ENCODE peak calls at places on chromosomes 2 and 18, in six cellular contexts. One of them, this sample, is unnamed.

GRCh38 chr2:133581027-133581760 is 12.9 kb upstream of the NCKAP5 start:
- DNase-seq in activated B cell treated with CpG ODN at 0.5 μM for 24 hours: no peak
- DNase-seq in stimulated activated CD4-positive, alpha-beta T cell treated with anti-CD3 and anti-CD28 coated beads, TNF-alpha, amount 100 ng/mL, for 4 hours: no peak
- DNase-seq in A172: no peak
- DNase-seq in GM13977: no peak
- DNase-seq in NCI-H2107: no peak
- DNase-seq in this sample: no peak

GRCh38 chr18:59848002-59848401 is 51.8 kb upstream of the PMAIP1 start:
- DNase-seq in stimulated activated CD4-positive, alpha-beta T cell treated with anti-CD3 and anti-CD28 coated beads, TNF-alpha, amount 100 ng/mL, for 4 hours: no peak
- DNase-seq in GM13977: peak
- DNase-seq in NCI-H2107: peak
- DNase-seq in A172: no peak
- DNase-seq in activated B cell treated with CpG ODN at 0.5 μM for 24 hours: no peak
- DNase-seq in this sample: peak

GRCh38 chr2:173669271-173669853 is 295.8 kb downstream of the SP3 start:
- DNase-seq in A172: no peak
- DNase-seq in activated B cell treated with CpG ODN at 0.5 μM for 24 hours: no peak
- DNase-seq in stimulated activated CD4-positive, alpha-beta T cell treated with anti-CD3 and anti-CD28 coated beads, TNF-alpha, amount 100 ng/mL, for 4 hours: no peak
- DNase-seq in GM13977: no peak
- DNase-seq in NCI-H2107: no peak
- DNase-seq in this sample: no peak

GRCh38 chr2:231924889-231925275 is 1.3 kb downstream of the NPPC start:
- DNase-seq in GM13977: no peak
- DNase-seq in stimulated activated CD4-positive, alpha-beta T cell treated with anti-CD3 and anti-CD28 coated beads, TNF-alpha, amount 100 ng/mL, for 4 hours: no peak
- DNase-seq in activated B cell treated with CpG ODN at 0.5 μM for 24 hours: no peak
- DNase-seq in NCI-H2107: no peak
- DNase-seq in A172: no peak
- DNase-seq in this sample: no peak

GRCh38 chr2:7835693-7836680 is 845.9 kb upstream of the ID2 start:
- DNase-seq in activated B cell treated with CpG ODN at 0.5 μM for 24 hours: no peak
- DNase-seq in A172: no peak
- DNase-seq in GM13977: peak
- DNase-seq in NCI-H2107: peak
- DNase-seq in stimulated activated CD4-positive, alpha-beta T cell treated with anti-CD3 and anti-CD28 coated beads, TNF-alpha, amount 100 ng/mL, for 4 hours: no peak
- DNase-seq in this sample: peak

GRCh38 chr2:45067859-45068642 is 58.8 kb upstream of the SIX2 start:
- DNase-seq in A172: no peak
- DNase-seq in stimulated activated CD4-positive, alpha-beta T cell treated with anti-CD3 and anti-CD28 coated beads, TNF-alpha, amount 100 ng/mL, for 4 hours: no peak
- DNase-seq in activated B cell treated with CpG ODN at 0.5 μM for 24 hours: no peak
- DNase-seq in GM13977: no peak
- DNase-seq in NCI-H2107: peak
- DNase-seq in this sample: no peak

GRCh38 chr2:2229898-2230817 is 100.9 kb downstream of the MYT1L start:
- DNase-seq in GM13977: no peak
- DNase-seq in stimulated activated CD4-positive, alpha-beta T cell treated with anti-CD3 and anti-CD28 coated beads, TNF-alpha, amount 100 ng/mL, for 4 hours: no peak
- DNase-seq in NCI-H2107: peak
- DNase-seq in activated B cell treated with CpG ODN at 0.5 μM for 24 hours: no peak
- DNase-seq in A172: peak
- DNase-seq in this sample: no peak

GRCh38 chr2:98269830-98270229 is 76.4 kb upstream of the CNGA3 start:
- DNase-seq in GM13977: no peak
- DNase-seq in stimulated activated CD4-positive, alpha-beta T cell treated with anti-CD3 and anti-CD28 coated beads, TNF-alpha, amount 100 ng/mL, for 4 hours: no peak
- DNase-seq in NCI-H2107: no peak
- DNase-seq in activated B cell treated with CpG ODN at 0.5 μM for 24 hours: no peak
- DNase-seq in A172: no peak
- DNase-seq in this sample: no peak

GRCh38 chr18:63881851-63882250 is 5.7 kb upstream of the SERPINB2 start:
- DNase-seq in A172: peak
- DNase-seq in activated B cell treated with CpG ODN at 0.5 μM for 24 hours: no peak
- DNase-seq in NCI-H2107: no peak
- DNase-seq in GM13977: no peak
- DNase-seq in stimulated activated CD4-positive, alpha-beta T cell treated with anti-CD3 and anti-CD28 coated beads, TNF-alpha, amount 100 ng/mL, for 4 hours: no peak
- DNase-seq in this sample: no peak

GRCh38 chr2:38486213-38487026 is 109.3 kb upstream of the ATL2 start:
- DNase-seq in NCI-H2107: no peak
- DNase-seq in A172: no peak
- DNase-seq in stimulated activated CD4-positive, alpha-beta T cell treated with anti-CD3 and anti-CD28 coated beads, TNF-alpha, amount 100 ng/mL, for 4 hours: no peak
- DNase-seq in GM13977: no peak
- DNase-seq in activated B cell treated with CpG ODN at 0.5 μM for 24 hours: no peak
- DNase-seq in this sample: no peak

GRCh38 chr2:185919155-185919554 is 180.6 kb downstream of the FSIP2 start:
- DNase-seq in NCI-H2107: no peak
- DNase-seq in GM13977: no peak
- DNase-seq in stimulated activated CD4-positive, alpha-beta T cell treated with anti-CD3 and anti-CD28 coated beads, TNF-alpha, amount 100 ng/mL, for 4 hours: no peak
- DNase-seq in activated B cell treated with CpG ODN at 0.5 μM for 24 hours: no peak
- DNase-seq in A172: peak
- DNase-seq in this sample: no peak

GRCh38 chr2:205903549-205904129 is 182.3 kb downstream of the INO80D start:
- DNase-seq in A172: no peak
- DNase-seq in NCI-H2107: no peak
- DNase-seq in activated B cell treated with CpG ODN at 0.5 μM for 24 hours: no peak
- DNase-seq in GM13977: peak
- DNase-seq in stimulated activated CD4-positive, alpha-beta T cell treated with anti-CD3 and anti-CD28 coated beads, TNF-alpha, amount 100 ng/mL, for 4 hours: no peak
- DNase-seq in this sample: no peak

GRCh38 chr2:60366178-60366577 is 187.3 kb downstream of the BCL11A start:
- DNase-seq in GM13977: no peak
- DNase-seq in A172: no peak
- DNase-seq in NCI-H2107: no peak
- DNase-seq in stimulated activated CD4-positive, alpha-beta T cell treated with anti-CD3 and anti-CD28 coated beads, TNF-alpha, amount 100 ng/mL, for 4 hours: no peak
- DNase-seq in activated B cell treated with CpG ODN at 0.5 μM for 24 hours: no peak
- DNase-seq in this sample: peak

GRCh38 chr2:175844169-175844568 is 157.9 kb downstream of the LNPK start:
- DNase-seq in A172: peak
- DNase-seq in GM13977: no peak
- DNase-seq in activated B cell treated with CpG ODN at 0.5 μM for 24 hours: no peak
- DNase-seq in stimulated activated CD4-positive, alpha-beta T cell treated with anti-CD3 and anti-CD28 coated beads, TNF-alpha, amount 100 ng/mL, for 4 hours: no peak
- DNase-seq in NCI-H2107: no peak
- DNase-seq in this sample: no peak

GRCh38 chr2:8993902-8994278 is 9.6 kb downstream of the MBOAT2 start:
- DNase-seq in NCI-H2107: no peak
- DNase-seq in GM13977: no peak
- DNase-seq in stimulated activated CD4-positive, alpha-beta T cell treated with anti-CD3 and anti-CD28 coated beads, TNF-alpha, amount 100 ng/mL, for 4 hours: no peak
- DNase-seq in activated B cell treated with CpG ODN at 0.5 μM for 24 hours: no peak
- DNase-seq in A172: no peak
- DNase-seq in this sample: no peak

GRCh38 chr2:460861-461260 is 173.0 kb upstream of the ALKAL2 start:
- DNase-seq in A172: peak
- DNase-seq in stimulated activated CD4-positive, alpha-beta T cell treated with anti-CD3 and anti-CD28 coated beads, TNF-alpha, amount 100 ng/mL, for 4 hours: no peak
- DNase-seq in NCI-H2107: no peak
- DNase-seq in GM13977: peak
- DNase-seq in activated B cell treated with CpG ODN at 0.5 μM for 24 hours: no peak
- DNase-seq in this sample: no peak

GRCh38 chr2:127037456-127037855 is 69.5 kb downstream of the BIN1 start:
- DNase-seq in A172: no peak
- DNase-seq in GM13977: no peak
- DNase-seq in stimulated activated CD4-positive, alpha-beta T cell treated with anti-CD3 and anti-CD28 coated beads, TNF-alpha, amount 100 ng/mL, for 4 hours: no peak
- DNase-seq in activated B cell treated with CpG ODN at 0.5 μM for 24 hours: no peak
- DNase-seq in NCI-H2107: no peak
- DNase-seq in this sample: no peak

GRCh38 chr2:208015475-208015874 is 9.9 kb downstream of the PLEKHM3 start:
- DNase-seq in A172: no peak
- DNase-seq in GM13977: no peak
- DNase-seq in stimulated activated CD4-positive, alpha-beta T cell treated with anti-CD3 and anti-CD28 coated beads, TNF-alpha, amount 100 ng/mL, for 4 hours: no peak
- DNase-seq in NCI-H2107: no peak
- DNase-seq in activated B cell treated with CpG ODN at 0.5 μM for 24 hours: no peak
- DNase-seq in this sample: no peak

GRCh38 chr2:25215948-25216679 is 47.7 kb upstream of the POMC start:
- DNase-seq in A172: no peak
- DNase-seq in NCI-H2107: no peak
- DNase-seq in GM13977: peak
- DNase-seq in activated B cell treated with CpG ODN at 0.5 μM for 24 hours: peak
- DNase-seq in stimulated activated CD4-positive, alpha-beta T cell treated with anti-CD3 and anti-CD28 coated beads, TNF-alpha, amount 100 ng/mL, for 4 hours: peak
- DNase-seq in this sample: peak

GRCh38 chr2:208300847-208301618 is 35.0 kb downstream of the PIKFYVE start:
- DNase-seq in stimulated activated CD4-positive, alpha-beta T cell treated with anti-CD3 and anti-CD28 coated beads, TNF-alpha, amount 100 ng/mL, for 4 hours: no peak
- DNase-seq in GM13977: no peak
- DNase-seq in NCI-H2107: no peak
- DNase-seq in activated B cell treated with CpG ODN at 0.5 μM for 24 hours: no peak
- DNase-seq in A172: no peak
- DNase-seq in this sample: no peak

GRCh38 chr2:71788601-71789240 is 335.4 kb downstream of the DYSF start:
- DNase-seq in GM13977: no peak
- DNase-seq in A172: no peak
- DNase-seq in stimulated activated CD4-positive, alpha-beta T cell treated with anti-CD3 and anti-CD28 coated beads, TNF-alpha, amount 100 ng/mL, for 4 hours: no peak
- DNase-seq in NCI-H2107: no peak
- DNase-seq in activated B cell treated with CpG ODN at 0.5 μM for 24 hours: no peak
- DNase-seq in this sample: no peak

GRCh38 chr2:112118148-112118547 is 20.0 kb upstream of the FBLN7 start:
- DNase-seq in A172: no peak
- DNase-seq in stimulated activated CD4-positive, alpha-beta T cell treated with anti-CD3 and anti-CD28 coated beads, TNF-alpha, amount 100 ng/mL, for 4 hours: no peak
- DNase-seq in NCI-H2107: no peak
- DNase-seq in GM13977: no peak
- DNase-seq in activated B cell treated with CpG ODN at 0.5 μM for 24 hours: no peak
- DNase-seq in this sample: no peak

GRCh38 chr2:201939366-201939985 is 94.2 kb upstream of the FZD7 start:
- DNase-seq in activated B cell treated with CpG ODN at 0.5 μM for 24 hours: no peak
- DNase-seq in NCI-H2107: no peak
- DNase-seq in A172: no peak
- DNase-seq in GM13977: no peak
- DNase-seq in stimulated activated CD4-positive, alpha-beta T cell treated with anti-CD3 and anti-CD28 coated beads, TNF-alpha, amount 100 ng/mL, for 4 hours: no peak
- DNase-seq in this sample: no peak

GRCh38 chr18:42617086-42617725 is 498.3 kb downstream of the RIT2 start:
- DNase-seq in activated B cell treated with CpG ODN at 0.5 μM for 24 hours: no peak
- DNase-seq in stimulated activated CD4-positive, alpha-beta T cell treated with anti-CD3 and anti-CD28 coated beads, TNF-alpha, amount 100 ng/mL, for 4 hours: no peak
- DNase-seq in NCI-H2107: no peak
- DNase-seq in A172: no peak
- DNase-seq in GM13977: no peak
- DNase-seq in this sample: no peak

GRCh38 chr2:77807531-77808215 is 285.5 kb upstream of the LRRTM4 start:
- DNase-seq in GM13977: no peak
- DNase-seq in activated B cell treated with CpG ODN at 0.5 μM for 24 hours: no peak
- DNase-seq in stimulated activated CD4-positive, alpha-beta T cell treated with anti-CD3 and anti-CD28 coated beads, TNF-alpha, amount 100 ng/mL, for 4 hours: no peak
- DNase-seq in NCI-H2107: no peak
- DNase-seq in A172: peak
- DNase-seq in this sample: no peak

GRCh38 chr2:74037379-74037860 is 52.7 kb downstream of the TET3 start:
- DNase-seq in activated B cell treated with CpG ODN at 0.5 μM for 24 hours: no peak
- DNase-seq in NCI-H2107: no peak
- DNase-seq in GM13977: peak
- DNase-seq in A172: no peak
- DNase-seq in stimulated activated CD4-positive, alpha-beta T cell treated with anti-CD3 and anti-CD28 coated beads, TNF-alpha, amount 100 ng/mL, for 4 hours: no peak
- DNase-seq in this sample: peak

GRCh38 chr2:210092791-210093190 is 78.4 kb downstream of the KANSL1L start:
- DNase-seq in stimulated activated CD4-positive, alpha-beta T cell treated with anti-CD3 and anti-CD28 coated beads, TNF-alpha, amount 100 ng/mL, for 4 hours: no peak
- DNase-seq in GM13977: no peak
- DNase-seq in A172: no peak
- DNase-seq in NCI-H2107: no peak
- DNase-seq in activated B cell treated with CpG ODN at 0.5 μM for 24 hours: no peak
- DNase-seq in this sample: no peak

GRCh38 chr2:40346535-40347354 is 105.1 kb downstream of the SLC8A1 start:
- DNase-seq in A172: no peak
- DNase-seq in GM13977: no peak
- DNase-seq in NCI-H2107: no peak
- DNase-seq in activated B cell treated with CpG ODN at 0.5 μM for 24 hours: no peak
- DNase-seq in stimulated activated CD4-positive, alpha-beta T cell treated with anti-CD3 and anti-CD28 coated beads, TNF-alpha, amount 100 ng/mL, for 4 hours: no peak
- DNase-seq in this sample: peak

GRCh38 chr2:235500761-235501662 is 7.2 kb downstream of the AGAP1 start:
- DNase-seq in A172: peak
- DNase-seq in GM13977: no peak
- DNase-seq in NCI-H2107: no peak
- DNase-seq in stimulated activated CD4-positive, alpha-beta T cell treated with anti-CD3 and anti-CD28 coated beads, TNF-alpha, amount 100 ng/mL, for 4 hours: no peak
- DNase-seq in activated B cell treated with CpG ODN at 0.5 μM for 24 hours: no peak
- DNase-seq in this sample: no peak

GRCh38 chr2:112625474-112626114 is 20.1 kb upstream of the SLC20A1 start:
- DNase-seq in GM13977: no peak
- DNase-seq in activated B cell treated with CpG ODN at 0.5 μM for 24 hours: no peak
- DNase-seq in A172: no peak
- DNase-seq in NCI-H2107: no peak
- DNase-seq in stimulated activated CD4-positive, alpha-beta T cell treated with anti-CD3 and anti-CD28 coated beads, TNF-alpha, amount 100 ng/mL, for 4 hours: no peak
- DNase-seq in this sample: no peak

GRCh38 chr2:207133493-207133861 is 32.3 kb downstream of the KLF7 start:
- DNase-seq in activated B cell treated with CpG ODN at 0.5 μM for 24 hours: no peak
- DNase-seq in GM13977: no peak
- DNase-seq in stimulated activated CD4-positive, alpha-beta T cell treated with anti-CD3 and anti-CD28 coated beads, TNF-alpha, amount 100 ng/mL, for 4 hours: no peak
- DNase-seq in NCI-H2107: peak
- DNase-seq in A172: no peak
- DNase-seq in this sample: no peak

GRCh38 chr18:76771132-76771824 is 51.1 kb upstream of the ZNF236 start:
- DNase-seq in stimulated activated CD4-positive, alpha-beta T cell treated with anti-CD3 and anti-CD28 coated beads, TNF-alpha, amount 100 ng/mL, for 4 hours: no peak
- DNase-seq in A172: no peak
- DNase-seq in GM13977: no peak
- DNase-seq in activated B cell treated with CpG ODN at 0.5 μM for 24 hours: no peak
- DNase-seq in NCI-H2107: no peak
- DNase-seq in this sample: no peak

GRCh38 chr18:22705328-22705727 is 227.8 kb upstream of the RBBP8 start:
- DNase-seq in A172: peak
- DNase-seq in GM13977: no peak
- DNase-seq in NCI-H2107: no peak
- DNase-seq in stimulated activated CD4-positive, alpha-beta T cell treated with anti-CD3 and anti-CD28 coated beads, TNF-alpha, amount 100 ng/mL, for 4 hours: no peak
- DNase-seq in activated B cell treated with CpG ODN at 0.5 μM for 24 hours: no peak
- DNase-seq in this sample: no peak

GRCh38 chr2:186130678-186131511 is 355.2 kb upstream of the ZC3H15 start:
- DNase-seq in NCI-H2107: no peak
- DNase-seq in GM13977: no peak
- DNase-seq in activated B cell treated with CpG ODN at 0.5 μM for 24 hours: no peak
- DNase-seq in stimulated activated CD4-positive, alpha-beta T cell treated with anti-CD3 and anti-CD28 coated beads, TNF-alpha, amount 100 ng/mL, for 4 hours: no peak
- DNase-seq in A172: no peak
- DNase-seq in this sample: no peak

GRCh38 chr2:101272045-101272784 is 19.5 kb downstream of the CNOT11 start:
- DNase-seq in stimulated activated CD4-positive, alpha-beta T cell treated with anti-CD3 and anti-CD28 coated beads, TNF-alpha, amount 100 ng/mL, for 4 hours: no peak
- DNase-seq in NCI-H2107: no peak
- DNase-seq in GM13977: peak
- DNase-seq in A172: no peak
- DNase-seq in activated B cell treated with CpG ODN at 0.5 μM for 24 hours: no peak
- DNase-seq in this sample: no peak

GRCh38 chr2:119638891-119639539 is 40.0 kb upstream of the TMEM177 start:
- DNase-seq in GM13977: no peak
- DNase-seq in stimulated activated CD4-positive, alpha-beta T cell treated with anti-CD3 and anti-CD28 coated beads, TNF-alpha, amount 100 ng/mL, for 4 hours: no peak
- DNase-seq in A172: no peak
- DNase-seq in activated B cell treated with CpG ODN at 0.5 μM for 24 hours: no peak
- DNase-seq in NCI-H2107: no peak
- DNase-seq in this sample: no peak

GRCh38 chr2:240873098-240873788 is 4.6 kb downstream of the AGXT start:
- DNase-seq in GM13977: no peak
- DNase-seq in A172: no peak
- DNase-seq in stimulated activated CD4-positive, alpha-beta T cell treated with anti-CD3 and anti-CD28 coated beads, TNF-alpha, amount 100 ng/mL, for 4 hours: no peak
- DNase-seq in NCI-H2107: no peak
- DNase-seq in activated B cell treated with CpG ODN at 0.5 μM for 24 hours: peak
- DNase-seq in this sample: no peak

GRCh38 chr18:57149031-57149430 is 2.1 kb downstream of the BOD1L2 start:
- DNase-seq in NCI-H2107: no peak
- DNase-seq in stimulated activated CD4-positive, alpha-beta T cell treated with anti-CD3 and anti-CD28 coated beads, TNF-alpha, amount 100 ng/mL, for 4 hours: no peak
- DNase-seq in activated B cell treated with CpG ODN at 0.5 μM for 24 hours: no peak
- DNase-seq in GM13977: no peak
- DNase-seq in A172: no peak
- DNase-seq in this sample: no peak

GRCh38 chr18:23735021-23735464 is 45.8 kb downstream of the LAMA3 start:
- DNase-seq in A172: peak
- DNase-seq in activated B cell treated with CpG ODN at 0.5 μM for 24 hours: no peak
- DNase-seq in NCI-H2107: no peak
- DNase-seq in GM13977: no peak
- DNase-seq in stimulated activated CD4-positive, alpha-beta T cell treated with anti-CD3 and anti-CD28 coated beads, TNF-alpha, amount 100 ng/mL, for 4 hours: no peak
- DNase-seq in this sample: no peak